ENCODE peak calls at places on chromosomes 5 and 9, in four cellular contexts. One of them, this sample, is unnamed.

GRCh38 chr9:133269537-133270357 is 5.3 kb downstream of the ABO start:
- DNase-seq in K562: no peak
- DNase-seq in HepG2: no peak
- DNase-seq in GM12878: no peak
- DNase-seq in this sample: no peak

GRCh38 chr9:93081931-93082330 is 14.1 kb upstream of the CARD19 start:
- DNase-seq in HepG2: no peak
- DNase-seq in GM12878: no peak
- DNase-seq in K562: no peak
- DNase-seq in this sample: no peak

GRCh38 chr5:178526796-178527457 is 63.3 kb downstream of the COL23A1 start:
- DNase-seq in HepG2: no peak
- DNase-seq in K562: no peak
- DNase-seq in GM12878: no peak
- DNase-seq in this sample: no peak

GRCh38 chr9:33184947-33185346 is 17.8 kb upstream of the B4GALT1 start:
- DNase-seq in K562: no peak
- DNase-seq in HepG2: no peak
- DNase-seq in GM12878: no peak
- DNase-seq in this sample: peak; percentile 42

GRCh38 chr9:82763631-82764030 is 299.3 kb downstream of the RASEF start:
- DNase-seq in K562: no peak
- DNase-seq in GM12878: no peak
- DNase-seq in HepG2: no peak
- DNase-seq in this sample: no peak

GRCh38 chr9:16396389-16396788 is 474.1 kb downstream of the BNC2 start:
- DNase-seq in K562: no peak
- DNase-seq in GM12878: no peak
- DNase-seq in HepG2: no peak
- DNase-seq in this sample: no peak

GRCh38 chr5:149728303-149728702 is 1.8 kb upstream of the PPARGC1B start:
- DNase-seq in HepG2: no peak
- DNase-seq in K562: no peak
- DNase-seq in GM12878: no peak
- DNase-seq in this sample: no peak

GRCh38 chr5:132426525-132427138 is 57.1 kb downstream of the SLC22A5 start:
- DNase-seq in HepG2: peak; percentile 58
- DNase-seq in K562: peak; percentile 91
- DNase-seq in GM12878: no peak
- DNase-seq in this sample: peak; percentile 65

GRCh38 chr5:41856644-41857491 is 13.4 kb downstream of the OXCT1 start:
- DNase-seq in HepG2: peak; percentile 58
- DNase-seq in GM12878: no peak
- DNase-seq in K562: peak; percentile 71
- DNase-seq in this sample: peak; percentile 69

GRCh38 chr9:95125652-95126051 is 191.9 kb downstream of the FANCC start:
- DNase-seq in GM12878: no peak
- DNase-seq in HepG2: no peak
- DNase-seq in K562: no peak
- DNase-seq in this sample: no peak

GRCh38 chr5:135387629-135387960 is 11.4 kb downstream of the MACROH2A1 start:
- DNase-seq in GM12878: no peak
- DNase-seq in K562: peak; percentile 26
- DNase-seq in HepG2: no peak
- DNase-seq in this sample: no peak

GRCh38 chr5:10668697-10669096 is 92.3 kb downstream of the DAP start:
- DNase-seq in HepG2: no peak
- DNase-seq in K562: no peak
- DNase-seq in GM12878: no peak
- DNase-seq in this sample: no peak

GRCh38 chr5:32833127-32833526 is 122.0 kb downstream of the NPR3 start:
- DNase-seq in K562: no peak
- DNase-seq in HepG2: no peak
- DNase-seq in GM12878: no peak
- DNase-seq in this sample: no peak

GRCh38 chr9:4353236-4353635 is 53.4 kb upstream of the GLIS3 start:
- DNase-seq in K562: no peak
- DNase-seq in GM12878: no peak
- DNase-seq in HepG2: no peak
- DNase-seq in this sample: no peak

GRCh38 chr5:118796081-118796480 is 192.3 kb downstream of the DTWD2 start:
- DNase-seq in GM12878: no peak
- DNase-seq in HepG2: no peak
- DNase-seq in K562: no peak
- DNase-seq in this sample: no peak

GRCh38 chr5:83197326-83197725 is 120.0 kb downstream of the XRCC4 start:
- DNase-seq in GM12878: no peak
- DNase-seq in HepG2: no peak
- DNase-seq in K562: no peak
- DNase-seq in this sample: no peak

GRCh38 chr5:83096660-83097334 is 19.4 kb downstream of the XRCC4 start:
- DNase-seq in HepG2: no peak
- DNase-seq in GM12878: no peak
- DNase-seq in K562: no peak
- DNase-seq in this sample: no peak

GRCh38 chr5:32390819-32391591 is 53.5 kb downstream of the ZFR start:
- DNase-seq in HepG2: peak; percentile 74
- DNase-seq in GM12878: no peak
- DNase-seq in K562: peak; percentile 33
- DNase-seq in this sample: peak; percentile 56

GRCh38 chr9:73919712-73920111 is 577.4 kb upstream of the RORB start:
- DNase-seq in HepG2: no peak
- DNase-seq in GM12878: no peak
- DNase-seq in K562: no peak
- DNase-seq in this sample: no peak

GRCh38 chr9:122865300-122865699 is 36.9 kb upstream of the PDCL start:
- DNase-seq in K562: no peak
- DNase-seq in HepG2: no peak
- DNase-seq in GM12878: no peak
- DNase-seq in this sample: no peak

GRCh38 chr5:149930060-149930753 is 14.4 kb downstream of the PDE6A start:
- DNase-seq in K562: no peak
- DNase-seq in HepG2: no peak
- DNase-seq in GM12878: no peak
- DNase-seq in this sample: no peak

GRCh38 chr9:112048924-112049785 is 125.9 kb downstream of the SUSD1 start:
- DNase-seq in K562: no peak
- DNase-seq in GM12878: no peak
- DNase-seq in HepG2: no peak
- DNase-seq in this sample: no peak

GRCh38 chr5:125865166-125865815 is 557.9 kb upstream of the GRAMD2B start:
- DNase-seq in HepG2: no peak
- DNase-seq in K562: no peak
- DNase-seq in GM12878: no peak
- DNase-seq in this sample: no peak

GRCh38 chr5:88452820-88453219 is 184.2 kb upstream of the TMEM161B start:
- DNase-seq in GM12878: no peak
- DNase-seq in K562: no peak
- DNase-seq in HepG2: no peak
- DNase-seq in this sample: no peak

GRCh38 chr9:75432386-75432785 is 344.1 kb downstream of the OSTF1 start:
- DNase-seq in K562: no peak
- DNase-seq in GM12878: no peak
- DNase-seq in HepG2: no peak
- DNase-seq in this sample: no peak

GRCh38 chr5:21773456-21773855 is 1079.7 kb downstream of the CDH12 start:
- DNase-seq in GM12878: no peak
- DNase-seq in HepG2: no peak
- DNase-seq in K562: no peak
- DNase-seq in this sample: no peak

GRCh38 chr5:132380047-132380446 is 10.5 kb downstream of the SLC22A5 start:
- DNase-seq in K562: no peak
- DNase-seq in HepG2: no peak
- DNase-seq in GM12878: no peak
- DNase-seq in this sample: no peak

GRCh38 chr5:173010547-173011464 is 27.2 kb downstream of the ATP6V0E1 start:
- DNase-seq in GM12878: no peak
- DNase-seq in K562: no peak
- DNase-seq in HepG2: peak; percentile 67
- DNase-seq in this sample: peak; percentile 54

GRCh38 chr9:83062653-83063527 is at the start of gene RASEF:
- DNase-seq in GM12878: no peak
- DNase-seq in K562: no peak
- DNase-seq in HepG2: no peak
- DNase-seq in this sample: peak; percentile 80

GRCh38 chr9:36151306-36152210 is 15.0 kb downstream of the GLIPR2 start:
- DNase-seq in HepG2: no peak
- DNase-seq in K562: no peak
- DNase-seq in GM12878: peak; percentile 72
- DNase-seq in this sample: no peak

GRCh38 chr9:20307662-20308061 is 314.6 kb downstream of the MLLT3 start:
- DNase-seq in HepG2: no peak
- DNase-seq in K562: no peak
- DNase-seq in GM12878: no peak
- DNase-seq in this sample: no peak

GRCh38 chr5:72586788-72587530 is 79.7 kb upstream of the ZNF366 start:
- DNase-seq in K562: no peak
- DNase-seq in HepG2: no peak
- DNase-seq in GM12878: no peak
- DNase-seq in this sample: no peak

GRCh38 chr9:116594552-116594951 is 92.6 kb upstream of the TRIM32 start:
- DNase-seq in HepG2: no peak
- DNase-seq in K562: no peak
- DNase-seq in GM12878: no peak
- DNase-seq in this sample: no peak

GRCh38 chr9:100057624-100058023 is 41.2 kb downstream of the ERP44 start:
- DNase-seq in GM12878: no peak
- DNase-seq in HepG2: no peak
- DNase-seq in K562: no peak
- DNase-seq in this sample: no peak

GRCh38 chr9:91495450-91495849 is 71.8 kb upstream of the NFIL3 start:
- DNase-seq in HepG2: no peak
- DNase-seq in K562: no peak
- DNase-seq in GM12878: no peak
- DNase-seq in this sample: no peak

GRCh38 chr9:16136961-16137360 is 584.1 kb downstream of the CCDC171 start:
- DNase-seq in K562: no peak
- DNase-seq in HepG2: no peak
- DNase-seq in GM12878: no peak
- DNase-seq in this sample: peak; percentile 50

GRCh38 chr9:129177443-129177790 is 644 bp downstream of the IER5L start:
- DNase-seq in K562: peak; percentile 53
- DNase-seq in HepG2: no peak
- DNase-seq in GM12878: no peak
- DNase-seq in this sample: no peak
- TF ChIP-seq MAX in K562: no peak
- TF ChIP-seq MAX in HepG2: no peak
- TF ChIP-seq MAX in GM12878: no peak
- TF ChIP-seq MAX in this sample: no peak

DNA sequence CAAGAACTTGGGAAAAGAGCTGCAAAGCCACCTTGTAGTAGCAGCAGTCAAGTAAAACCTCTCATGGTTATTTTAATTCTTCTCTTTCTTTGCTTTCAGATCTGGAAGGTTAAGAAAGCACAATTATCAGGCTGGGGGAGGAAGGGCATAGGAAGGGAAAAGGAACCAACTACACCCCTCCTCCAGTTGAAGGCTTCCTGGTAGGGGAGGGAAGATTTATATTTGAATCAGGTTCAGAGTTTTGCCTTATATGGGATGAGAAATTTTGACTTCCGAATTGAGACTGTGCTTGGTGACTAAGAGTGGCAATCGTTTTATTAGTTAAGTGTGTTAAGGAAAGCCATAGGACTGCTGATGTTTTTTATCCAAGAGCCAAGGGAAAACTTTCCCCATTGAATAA is 115.5 kb upstream of the EPB41L4A start:
- DNase-seq in K562: no peak
- DNase-seq in HepG2: no peak
- DNase-seq in GM12878: no peak
- DNase-seq in this sample: no peak
- TF ChIP-seq POLR2AphosphoS2 in K562: no peak
- TF ChIP-seq POLR2AphosphoS2 in HepG2: no peak
- TF ChIP-seq POLR2AphosphoS2 in GM12878: no peak
- TF ChIP-seq POLR2AphosphoS2 in this sample: no peak

GRCh38 chr5:122311400-122311887 is 593 bp upstream of the SNCAIP start:
- DNase-seq in K562: no peak
- DNase-seq in GM12878: no peak
- DNase-seq in HepG2: no peak
- DNase-seq in this sample: no peak
- TF ChIP-seq EP300 in K562: no peak
- TF ChIP-seq EP300 in GM12878: no peak
- TF ChIP-seq EP300 in HepG2: no peak
- TF ChIP-seq EP300 in this sample: no peak

GRCh38 chr5:156684216-156684615 is 165.9 kb upstream of the PPP1R2B start:
- DNase-seq in K562: no peak
- DNase-seq in GM12878: no peak
- DNase-seq in HepG2: peak; percentile 4
- DNase-seq in this sample: no peak
- TF ChIP-seq MAX in K562: no peak
- TF ChIP-seq MAX in GM12878: no peak
- TF ChIP-seq MAX in HepG2: no peak
- TF ChIP-seq MAX in this sample: no peak

DNA sequence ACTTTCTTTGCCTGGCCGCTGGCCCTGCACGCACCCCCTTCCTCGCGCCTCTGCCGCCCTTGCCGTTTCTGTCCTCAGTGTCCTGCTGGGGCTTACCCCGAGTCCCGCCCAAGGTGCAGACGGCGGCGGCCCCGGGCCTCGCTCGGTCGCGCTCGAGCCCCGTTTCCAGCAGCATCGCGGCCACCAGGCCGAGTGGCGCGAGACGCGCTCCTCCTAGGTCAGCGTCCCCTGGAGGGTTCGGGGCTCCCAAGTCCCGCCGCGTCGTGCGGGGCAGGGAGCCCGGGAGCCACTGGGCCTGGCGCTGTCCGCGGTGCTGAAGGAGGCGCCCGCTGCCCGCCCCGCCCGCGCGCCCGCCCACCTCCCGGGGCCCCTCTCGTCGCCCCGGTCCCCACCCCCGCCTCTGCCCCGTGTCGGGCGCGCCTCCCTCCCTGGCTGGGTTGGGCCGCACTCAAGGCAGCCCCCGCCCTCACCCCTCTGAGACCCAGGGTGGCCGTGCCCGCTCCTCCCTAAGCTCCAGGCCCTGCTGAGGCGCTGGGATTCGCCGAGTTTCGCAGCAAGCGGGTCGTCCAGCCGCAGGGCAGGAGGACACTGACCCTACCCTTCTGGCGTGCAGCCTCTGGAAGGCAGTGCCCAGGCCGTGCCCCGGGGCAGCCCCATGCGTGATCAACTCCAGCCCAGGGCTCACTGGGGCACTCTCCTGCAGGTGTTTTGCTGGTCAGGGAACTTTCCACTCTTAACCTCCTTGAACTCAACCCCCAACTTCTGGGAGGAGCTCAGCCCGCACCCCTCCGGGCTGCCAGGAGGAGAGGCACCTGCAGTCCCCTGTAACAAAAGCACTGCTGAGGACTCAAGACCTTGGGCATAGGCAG is at the start of gene LHX3:
- DNase-seq in K562: no peak
- DNase-seq in HepG2: no peak
- DNase-seq in GM12878: no peak
- DNase-seq in this sample: no peak
- TF ChIP-seq POLR2AphosphoS2 in K562: no peak
- TF ChIP-seq POLR2AphosphoS2 in HepG2: no peak
- TF ChIP-seq POLR2AphosphoS2 in GM12878: no peak
- TF ChIP-seq POLR2AphosphoS2 in this sample: no peak